ENCODE peak calls at places on chromosomes 3 and 15, in ten cellular contexts. I is OCI-LY7, X is GM23248, M is H1, D is fibroblast of lung, L is DND-41, Z is HCT116, T is Karpas-422, Q is PC-9, S is GM23338. J is an unnamed sample.

GRCh38 chr15:79812536-79812935 is 84.3 kb downstream of the MTHFS start:
- DNase-seq in I (no peak), X (peak; percentile 30), M (no peak), D (no peak), L (no peak), Z (no peak), T (no peak), Q (no peak), S (no peak), J (no peak)

GRCh38 chr15:91956026-91956723 is 102.7 kb downstream of the SLCO3A1 start:
- DNase-seq in I (no peak), X (peak; percentile 84), M (no peak), D (no peak), L (no peak), Z (no peak), T (no peak), Q (no peak), S (peak; percentile 43), J (peak; percentile 93)

GRCh38 chr3:32238816-32239637 is 547 bp downstream of the CMTM8 start:
- DNase-seq in I (peak; percentile 54), X (peak; percentile 58), M (no peak), D (peak; percentile 36), L (peak; percentile 52), Z (no peak), T (peak; percentile 76), Q (no peak), S (peak; percentile 63), J (peak; percentile 59)

GRCh38 chr3:43921056-43921455 is 230.3 kb downstream of the ABHD5 start:
- DNase-seq in I (no peak), X (no peak), M (no peak), D (no peak), L (no peak), Z (no peak), T (no peak), Q (no peak), S (peak; percentile 55), J (no peak)

GRCh38 chr15:84949043-84949442 is 32.6 kb upstream of the PDE8A start:
- DNase-seq in I (no peak), X (peak; percentile 88), M (no peak), D (peak; percentile 70), L (no peak), Z (no peak), T (no peak), Q (no peak), S (no peak), J (no peak)

GRCh38 chr15:99564221-99565030 is 1.4 kb upstream of the MEF2A start:
- DNase-seq in I (peak; percentile 46), X (peak; percentile 52), M (no peak), D (peak; percentile 27), L (no peak), Z (no peak), T (peak; percentile 83), Q (no peak), S (no peak), J (peak; percentile 53)

GRCh38 chr3:148714521-148714920 is 16.8 kb downstream of the AGTR1 start:
- DNase-seq in I (no peak), X (no peak), M (no peak), D (no peak), L (no peak), Z (no peak), T (no peak), Q (no peak), S (no peak), J (no peak)

GRCh38 chr15:40660686-40661085 is 34.3 kb upstream of the RAD51 start:
- DNase-seq in I (no peak), X (peak; percentile 3), M (no peak), D (no peak), L (no peak), Z (no peak), T (no peak), Q (no peak), S (no peak), J (no peak)

GRCh38 chr3:65975031-65975430 is 63.7 kb downstream of the MAGI1 start:
- DNase-seq in I (no peak), X (no peak), M (no peak), D (no peak), L (no peak), Z (no peak), T (no peak), Q (no peak), S (no peak), J (no peak)

GRCh38 chr3:105606052-105606451 is 239.3 kb downstream of the ALCAM start:
- DNase-seq in I (no peak), X (peak; percentile 72), M (no peak), D (peak; percentile 49), L (no peak), Z (no peak), T (no peak), Q (no peak), S (no peak), J (no peak)

GRCh38 chr3:41489205-41489604 is 289.9 kb downstream of the CTNNB1 start:
- DNase-seq in I (no peak), X (no peak), M (no peak), D (no peak), L (no peak), Z (no peak), T (no peak), Q (no peak), S (no peak), J (no peak)

GRCh38 chr3:53180305-53181023 is 19.5 kb downstream of the PRKCD start:
- DNase-seq in I (peak; percentile 86), X (no peak), M (no peak), D (no peak), L (no peak), Z (no peak), T (peak; percentile 90), Q (no peak), S (no peak), J (no peak)

GRCh38 chr3:65497846-65498245 is 540.9 kb downstream of the MAGI1 start:
- DNase-seq in I (no peak), X (no peak), M (no peak), D (no peak), L (no peak), Z (no peak), T (no peak), Q (no peak), S (no peak), J (no peak)

GRCh38 chr15:48696627-48697312 is 51.3 kb upstream of the FBN1 start:
- DNase-seq in I (no peak), X (peak; percentile 63), M (no peak), D (no peak), L (no peak), Z (no peak), T (peak; percentile 70), Q (no peak), S (peak; percentile 33), J (peak; percentile 41)

DNA sequence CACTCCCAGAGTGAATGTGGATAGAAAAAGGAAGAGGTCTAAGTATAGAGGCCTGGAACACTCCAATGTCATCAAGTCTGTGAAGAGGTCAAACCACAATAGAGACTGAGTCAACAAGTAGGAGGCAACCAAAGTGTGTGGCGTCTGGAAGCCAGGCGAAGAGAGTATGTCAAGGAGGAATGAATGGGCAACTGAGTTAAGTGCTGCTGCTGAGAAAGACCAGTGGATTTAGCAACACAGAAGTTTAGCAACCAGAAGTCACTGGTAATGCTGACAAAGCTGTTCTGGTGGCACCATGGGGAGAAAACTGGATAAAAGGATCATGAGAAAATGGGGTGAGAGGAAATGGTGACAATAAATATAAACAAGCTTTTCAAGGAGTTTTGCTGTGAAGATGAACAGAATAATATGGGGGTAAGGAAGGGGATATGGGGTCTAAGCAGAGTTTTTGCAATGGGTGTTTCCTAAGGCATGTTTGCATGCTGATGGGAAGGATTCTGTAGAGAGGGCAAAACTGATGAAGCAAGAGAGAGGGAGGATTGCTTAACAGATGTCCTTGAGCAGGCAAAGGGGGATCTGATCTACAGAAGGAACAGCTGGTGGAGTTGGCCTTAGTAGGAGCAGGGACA is 38.4 kb downstream of the PCOLCE2 start:
- DNase-seq in I (no peak), X (peak; percentile 96), M (no peak), D (peak; percentile 91), L (no peak), Z (peak; percentile 51), T (no peak), Q (peak; percentile 94), S (no peak), J (peak; percentile 47)
- H3K4me2 ChIP-seq in I (no peak overlapping the region), X (peak overlapping the region; percentile 59), M (no peak overlapping the region), D (no peak overlapping the region), L (no peak overlapping the region), Z (peak overlapping the region; percentile 41), T (no peak overlapping the region), Q (peak overlapping the region; percentile 36), S (no peak overlapping the region), J (no peak overlapping the region)

GRCh38 chr15:76929011-76929760 is 2.4 kb upstream of the RCN2 start:
- DNase-seq in I (no peak), X (no peak), M (no peak), D (no peak), L (no peak), Z (no peak), T (no peak), Q (no peak), S (no peak), J (no peak)

GRCh38 chr15:76932090-76932966 is 779 bp downstream of the RCN2 start:
- DNase-seq in I (peak; percentile 30), X (peak; percentile 49), M (no peak), D (peak; percentile 12), L (peak; percentile 20), Z (no peak), T (peak; percentile 59), Q (no peak), S (peak; percentile 17), J (peak; percentile 33)

GRCh38 chr15:76930831-76931396 is 635 bp upstream of the RCN2 start:
- DNase-seq in I (peak; percentile 20), X (no peak), M (no peak), D (peak; percentile 2), L (no peak), Z (no peak), T (no peak), Q (peak; percentile 36), S (no peak), J (no peak)

GRCh38 chr15:76928231-76928630 is 3.3 kb upstream of the RCN2 start:
- DNase-seq in I (no peak), X (no peak), M (no peak), D (no peak), L (no peak), Z (no peak), T (no peak), Q (no peak), S (no peak), J (no peak)

GRCh38 chr15:76931397-76932089 is at the start of gene RCN2:
- DNase-seq in I (peak; percentile 95), X (peak; percentile 99), M (peak; percentile 66), D (peak; percentile 91), L (peak; percentile 91), Z (peak; percentile 81), T (peak; percentile 97), Q (peak; percentile 80), S (peak; percentile 96), J (peak; percentile 97)
- H3K4me2 ChIP-seq in I (peak within 1 kb of the TSS; percentile 89), X (peak within 1 kb of the TSS; percentile 100), M (peak within 1 kb of the TSS; percentile 78), D (peak within 1 kb of the TSS; percentile 85), L (peak within 1 kb of the TSS; percentile 65), Z (peak within 1 kb of the TSS; percentile 87), T (peak within 1 kb of the TSS; percentile 80), Q (peak within 1 kb of the TSS; percentile 94), S (peak within 1 kb of the TSS; percentile 88), J (peak within 1 kb of the TSS; percentile 84)

GRCh38 chr3:192840143-192840836 is 77.4 kb downstream of the MB21D2 start:
- DNase-seq in I (no peak), X (no peak), M (no peak), D (no peak), L (no peak), Z (no peak), T (no peak), Q (no peak), S (no peak), J (no peak)
- H3K4me2 ChIP-seq in I (no peak overlapping the region), X (no peak overlapping the region), M (no peak overlapping the region), D (no peak overlapping the region), L (no peak overlapping the region), Z (no peak overlapping the region), T (no peak overlapping the region), Q (no peak overlapping the region), S (no peak overlapping the region), J (no peak overlapping the region)

GRCh38 chr15:52509500-52510244 is 19.0 kb downstream of the MYO5A start:
- DNase-seq in I (no peak), X (no peak), M (no peak), D (no peak), L (no peak), Z (no peak), T (no peak), Q (no peak), S (no peak), J (no peak)
- H3K4me2 ChIP-seq in I (peak overlapping the region; percentile 4), X (no peak overlapping the region), M (no peak overlapping the region), D (no peak overlapping the region), L (no peak overlapping the region), Z (no peak overlapping the region), T (peak overlapping the region; percentile 5), Q (no peak overlapping the region), S (no peak overlapping the region), J (no peak overlapping the region)